ENCODE peak calls at places on chromosomes 13 and 19, in five cellular contexts. N, X, Q, F and S are unnamed samples.

GRCh38 chr13:50990540-50991506 is 81.2 kb downstream of the RNASEH2B start:
- DNase-seq in Q (no peak), X (peak; percentile 79), F (no peak), N (peak; percentile 87), S (peak; percentile 38)

GRCh38 chr19:17847538-17848366 is at the start of gene JAK3:
- DNase-seq in X (peak; percentile 12), Q (no peak), N (peak; percentile 50), F (peak; percentile 91), S (peak; percentile 38)

GRCh38 chr19:10104665-10105221 is 1.4 kb upstream of the PPAN start:
- DNase-seq in F (peak; percentile 70), X (no peak), N (no peak), Q (no peak), S (no peak)

GRCh38 chr13:19674898-19675297 is 41.4 kb downstream of the MPHOSPH8 start:
- DNase-seq in N (no peak), Q (no peak), F (no peak), X (no peak), S (no peak)

GRCh38 chr13:82739881-82740280 is 1142.4 kb downstream of the SLITRK1 start:
- DNase-seq in F (no peak), N (no peak), X (no peak), Q (no peak), S (no peak)

GRCh38 chr19:55454787-55455243 is 6.6 kb downstream of the ISOC2 start:
- DNase-seq in F (peak; percentile 43), X (no peak), N (peak; percentile 53), Q (peak; percentile 40), S (no peak)

GRCh38 chr13:33230178-33230881 is 55.2 kb downstream of the STARD13 start:
- DNase-seq in Q (no peak), F (no peak), X (no peak), N (no peak), S (peak; percentile 43)

GRCh38 chr13:21637296-21637695 is 33.3 kb upstream of the MICU2 start:
- DNase-seq in F (peak; percentile 17), Q (no peak), X (peak; percentile 62), N (no peak), S (no peak)

GRCh38 chr19:39181500-39182173 is 15.1 kb upstream of the NCCRP1 start:
- DNase-seq in F (no peak), Q (no peak), N (no peak), X (no peak), S (no peak)

GRCh38 chr19:10544753-10545251 is 1.1 kb downstream of the ATG4D start:
- DNase-seq in X (no peak), F (no peak), Q (no peak), N (no peak), S (no peak)

GRCh38 chr19:13007292-13008045 is 12.2 kb downstream of the NFIX start:
- DNase-seq in Q (no peak), F (no peak), N (no peak), X (no peak), S (no peak)

GRCh38 chr19:51016798-51017683 is 2.5 kb downstream of the KLK10 start:
- DNase-seq in X (peak; percentile 17), F (peak; percentile 47), N (peak; percentile 80), Q (peak; percentile 46), S (no peak)

GRCh38 chr19:1175020-1175419 is 952 bp upstream of the SBNO2 start:
- DNase-seq in Q (no peak), X (no peak), N (no peak), F (no peak), S (no peak)

GRCh38 chr19:48999481-49000325 is 6.0 kb downstream of the RUVBL2 start:
- DNase-seq in N (peak; percentile 50), Q (peak; percentile 36), F (peak; percentile 66), X (no peak), S (no peak)

GRCh38 chr13:20125783-20126165 is 35.1 kb downstream of the GJA3 start:
- DNase-seq in X (no peak), Q (no peak), F (no peak), N (no peak), S (no peak)

GRCh38 chr13:52414963-52415362 is 9.0 kb upstream of the THSD1 start:
- DNase-seq in F (no peak), X (no peak), N (no peak), Q (no peak), S (no peak)

GRCh38 chr13:78603240-78603947 is at the start of gene POU4F1:
- DNase-seq in F (peak; percentile 43), X (peak; percentile 97), Q (peak; percentile 58), N (peak; percentile 92), S (no peak)

GRCh38 chr13:28429685-28430290 is 65.1 kb downstream of the FLT1 start:
- DNase-seq in Q (no peak), F (no peak), N (no peak), X (no peak), S (no peak)

GRCh38 chr13:41107104-41107571 is 25.5 kb downstream of the KBTBD6 start:
- DNase-seq in F (no peak), N (no peak), X (no peak), Q (no peak), S (no peak)

GRCh38 chr13:72804301-72804700 is 22.4 kb downstream of the PIBF1 start:
- DNase-seq in X (no peak), F (no peak), Q (no peak), N (no peak), S (no peak)

GRCh38 chr13:73365681-73366080 is 306.9 kb downstream of the KLF5 start:
- DNase-seq in Q (no peak), X (no peak), N (no peak), F (no peak), S (no peak)

GRCh38 chr13:105485061-105485460 is 1050.4 kb downstream of the EFNB2 start:
- DNase-seq in N (no peak), F (no peak), Q (no peak), X (no peak), S (no peak)

GRCh38 chr19:23901360-23901759 is 13.3 kb upstream of the ZNF726 start:
- DNase-seq in X (no peak), Q (no peak), N (no peak), F (no peak), S (no peak)

GRCh38 chr13:64186503-64186902 is 2770.9 kb upstream of the PCDH20 start:
- DNase-seq in F (no peak), Q (no peak), X (no peak), N (no peak), S (no peak)

GRCh38 chr13:77620138-77620537 is 77.3 kb upstream of the SLAIN1 start:
- DNase-seq in X (no peak), Q (no peak), F (no peak), N (no peak), S (no peak)

GRCh38 chr19:4456843-4457653 is 546 bp downstream of the UBXN6 start:
- DNase-seq in X (peak; percentile 44), F (peak; percentile 43), N (peak; percentile 76), Q (no peak), S (peak; percentile 18)

GRCh38 chr19:4061178-4061682 is 5.5 kb downstream of the ZBTB7A start:
- DNase-seq in N (no peak), X (no peak), F (no peak), Q (no peak), S (no peak)

GRCh38 chr13:72651196-72651595 is 76.2 kb downstream of the MZT1 start:
- DNase-seq in Q (peak; percentile 12), N (peak; percentile 75), X (peak; percentile 52), F (no peak), S (no peak)

GRCh38 chr19:48290341-48290922 is 20.6 kb downstream of the ZNF114 start:
- DNase-seq in N (peak; percentile 22), X (no peak), Q (peak; percentile 16), F (no peak), S (no peak)

GRCh38 chr13:42363941-42364612 is 92.1 kb downstream of the AKAP11 start:
- DNase-seq in N (no peak), Q (no peak), X (no peak), F (no peak), S (no peak)

GRCh38 chr19:13298565-13299481 is 148.6 kb downstream of the IER2 start:
- DNase-seq in F (no peak), Q (no peak), X (no peak), N (no peak), S (no peak)

GRCh38 chr13:24264976-24265375 is 44.4 kb upstream of the C1QTNF9 start:
- DNase-seq in X (no peak), F (peak; percentile 83), Q (no peak), N (no peak), S (no peak)

GRCh38 chr13:108915095-108915633 is 285.8 kb downstream of the MYO16 start:
- DNase-seq in Q (peak; percentile 38), F (no peak), X (peak; percentile 42), N (no peak), S (no peak)

GRCh38 chr13:21638319-21639282 is 32.3 kb upstream of the FGF9 start:
- DNase-seq in X (peak; percentile 57), Q (no peak), N (peak; percentile 71), F (peak; percentile 10), S (no peak)

GRCh38 chr19:33293255-33294057 is 8.9 kb downstream of the CEBPA start:
- DNase-seq in F (no peak), X (peak; percentile 38), Q (peak; percentile 48), N (peak; percentile 54), S (peak; percentile 78)

GRCh38 chr13:33637978-33638743 is 179.8 kb upstream of the RFC3 start:
- DNase-seq in Q (no peak), F (no peak), X (no peak), N (no peak), S (peak; percentile 74)

GRCh38 chr19:40612831-40613668 is 11.9 kb downstream of the LTBP4 start:
- DNase-seq in N (peak; percentile 32), F (peak; percentile 62), X (no peak), Q (no peak), S (no peak)